ENCODE peak calls at places on chromosomes 1 and 21, in six cellular contexts. D is stimulated activated CD4-positive, alpha-beta T cell treated with anti-CD3 and anti-CD28 coated beads, Interleukin-2, amount 100 ng/mL, for 24 hours; U is hypothalamus; T is NCI-H1105 treated with DMSO at 0.1 percent for 48 hours; R is AG08396; C is CD8-positive, alpha-beta memory T cell. J is an unnamed sample.

GRCh38 chr1:228849011-228849541 is 113.8 kb downstream of the RHOU start:
- DNase-seq in D (no peak), C (no peak), T (peak), R (no peak), U (no peak), J (no peak)

GRCh38 chr1:87449348-87449963 is 120.8 kb downstream of the LMO4 start:
- DNase-seq in U (no peak), C (no peak), T (peak), R (no peak), D (peak), J (no peak)

GRCh38 chr1:227766015-227766634 is 30.9 kb downstream of the SNAP47 start:
- DNase-seq in U (no peak), T (peak), C (peak), D (peak), R (peak), J (no peak)

GRCh38 chr1:230163205-230163604 is 96.2 kb downstream of the GALNT2 start:
- DNase-seq in T (no peak), D (no peak), C (no peak), R (peak), U (no peak), J (no peak)

GRCh38 chr21:45264919-45265515 is 22.7 kb downstream of the POFUT2 start:
- DNase-seq in T (no peak), R (no peak), U (no peak), D (no peak), C (no peak), J (no peak)

GRCh38 chr1:78892251-78892650 is 114.3 kb downstream of the ADGRL4 start:
- DNase-seq in T (no peak), D (no peak), R (no peak), U (no peak), C (no peak), J (no peak)

GRCh38 chr1:3712573-3713535 is 39.4 kb upstream of the CCDC27 start:
- DNase-seq in T (peak), R (no peak), D (no peak), C (no peak), U (peak), J (no peak)

GRCh38 chr1:198232407-198232806 is 75.6 kb downstream of the NEK7 start:
- DNase-seq in T (no peak), R (no peak), U (no peak), D (no peak), C (no peak), J (no peak)

GRCh38 chr1:214550339-214551051 is 907 bp downstream of the PTPN14 start:
- DNase-seq in R (no peak), U (no peak), T (no peak), C (no peak), D (no peak), J (peak)

GRCh38 chr1:229854620-229855019 is 212.4 kb upstream of the GALNT2 start:
- DNase-seq in C (no peak), R (no peak), U (no peak), T (no peak), D (no peak), J (no peak)

GRCh38 chr1:121483961-121484424 is 299.2 kb downstream of the SRGAP2C start:
- DNase-seq in T (no peak), C (no peak), R (peak), D (no peak), U (no peak), J (no peak)

GRCh38 chr1:13908128-13908527 is 208.1 kb downstream of the PRDM2 start:
- DNase-seq in R (no peak), T (no peak), C (no peak), U (no peak), D (no peak), J (no peak)

GRCh38 chr1:101150676-101151075 is 86.1 kb upstream of the S1PR1 start:
- DNase-seq in C (no peak), T (no peak), D (no peak), U (no peak), R (no peak), J (no peak)

GRCh38 chr1:68188060-68188538 is 44.2 kb downstream of the WLS start:
- DNase-seq in D (no peak), C (no peak), U (no peak), T (no peak), R (no peak), J (no peak)

GRCh38 chr1:208919371-208919770 is 664.1 kb upstream of the CAMK1G start:
- DNase-seq in U (no peak), R (no peak), T (no peak), C (no peak), D (no peak), J (no peak)

GRCh38 chr1:15943515-15944307 is 32.2 kb downstream of the ZBTB17 start:
- DNase-seq in R (no peak), T (no peak), D (no peak), C (no peak), U (no peak), J (no peak)

GRCh38 chr1:43329995-43330751 is 7.4 kb upstream of the MPL start:
- DNase-seq in U (no peak), T (no peak), R (peak), D (peak), C (no peak), J (peak)

GRCh38 chr1:218658899-218659298 is 313.8 kb downstream of the TGFB2 start:
- DNase-seq in R (peak), D (no peak), U (no peak), C (no peak), T (no peak), J (no peak)